ENCODE peak calls at places on chromosome 16, in four cellular contexts. S is endothelial cell of umbilical vein, D is WTC11, P is heart left ventricle. B is an unnamed sample.

GRCh38 chr16:55078153-55078552 is 147.5 kb downstream of the IRX5 start:
- DNase-seq in P (no peak), D (no peak), S (no peak), B (no peak)

GRCh38 chr16:70700101-70701020 is 14.5 kb upstream of the MTSS2 start:
- DNase-seq in P (peak; percentile 77), S (no peak), D (no peak), B (no peak)

GRCh38 chr16:4303973-4304372 is 11.9 kb upstream of the GLIS2 start:
- DNase-seq in S (no peak), P (no peak), D (no peak), B (no peak)

GRCh38 chr16:32116080-32116479 is 137.0 kb upstream of the TP53TG3D start:
- DNase-seq in D (no peak), P (no peak), S (no peak), B (no peak)

GRCh38 chr16:19114359-19115147 is 789 bp downstream of the ITPRIPL2 start:
- DNase-seq in S (peak; percentile 79), P (peak; percentile 75), D (peak; percentile 56), B (no peak)

GRCh38 chr16:70675851-70676513 is 9.9 kb downstream of the MTSS2 start:
- DNase-seq in D (no peak), P (no peak), S (no peak), B (no peak)

GRCh38 chr16:73027655-73028220 is 20.2 kb downstream of the ZFHX3 start:
- DNase-seq in S (no peak), P (no peak), D (no peak), B (no peak)

GRCh38 chr16:7340938-7341337 is 8.3 kb downstream of the RBFOX1 start:
- DNase-seq in S (no peak), P (no peak), D (no peak), B (no peak)

GRCh38 chr16:16118337-16118736 is 105.0 kb downstream of the ABCC6 start:
- DNase-seq in D (no peak), S (no peak), P (no peak), B (no peak)

GRCh38 chr16:19560078-19560477 is 4.6 kb downstream of the VPS35L start:
- DNase-seq in P (no peak), D (no peak), S (no peak), B (no peak)

GRCh38 chr16:53822936-53823529 is 119.1 kb downstream of the FTO start:
- DNase-seq in P (no peak), S (peak; percentile 46), D (no peak), B (no peak)

GRCh38 chr16:11085025-11085485 is 140.7 kb downstream of the CLEC16A start:
- DNase-seq in P (no peak), D (no peak), S (no peak), B (no peak)

GRCh38 chr16:296276-296675 is 13.3 kb downstream of the PDIA2 start:
- DNase-seq in S (no peak), P (no peak), D (no peak), B (no peak)

GRCh38 chr16:11632455-11632921 is 35.8 kb upstream of the SNN start:
- DNase-seq in S (peak; percentile 71), P (peak; percentile 68), D (no peak), B (no peak)

GRCh38 chr16:78199325-78200022 is 100.0 kb downstream of the WWOX start:
- DNase-seq in P (no peak), D (no peak), S (no peak), B (no peak)

GRCh38 chr16:4314532-4315184 is 1.2 kb upstream of the GLIS2 start:
- DNase-seq in P (no peak), D (no peak), S (peak; percentile 36), B (peak; percentile 88)

GRCh38 chr16:50610331-50611262 is 62.4 kb downstream of the NKD1 start:
- DNase-seq in S (no peak), D (peak; percentile 35), P (no peak), B (no peak)

GRCh38 chr16:30524575-30525571 is 1.5 kb downstream of the ZNF768 start:
- DNase-seq in D (no peak), P (no peak), S (no peak), B (no peak)

GRCh38 chr16:83675136-83675535 is 132.6 kb upstream of the HSBP1 start:
- DNase-seq in D (no peak), S (peak; percentile 11), P (no peak), B (no peak)

GRCh38 chr16:23423496-23424049 is 29.4 kb downstream of the COG7 start:
- DNase-seq in D (no peak), S (peak; percentile 100), P (peak; percentile 77), B (no peak)

GRCh38 chr16:66905633-66906539 is 12.8 kb downstream of the CDH16 start:
- DNase-seq in D (peak; percentile 55), S (no peak), P (peak; percentile 83), B (no peak)

GRCh38 chr16:15539197-15539596 is 103.8 kb downstream of the MARF1 start:
- DNase-seq in D (peak; percentile 81), S (no peak), P (no peak), B (no peak)

GRCh38 chr16:57809843-57810196 is 7.5 kb upstream of the KIFC3 start:
- DNase-seq in D (no peak), P (no peak), S (no peak), B (no peak)

GRCh38 chr16:12486386-12486785 is 317.3 kb downstream of the CPPED1 start:
- DNase-seq in S (no peak), D (no peak), P (no peak), B (no peak)

GRCh38 chr16:49478107-49478506 is 104.5 kb downstream of the C16orf78 start:
- DNase-seq in D (peak; percentile 1), P (no peak), S (no peak), B (no peak)

GRCh38 chr16:86095906-86096485 is 197.0 kb downstream of the IRF8 start:
- DNase-seq in P (no peak), D (no peak), S (no peak), B (no peak)

GRCh38 chr16:50284131-50284911 is 18.0 kb downstream of the ADCY7 start:
- DNase-seq in P (no peak), S (no peak), D (no peak), B (no peak)

GRCh38 chr16:1979271-1980025 is 1.8 kb downstream of the NOXO1 start:
- DNase-seq in P (no peak), S (no peak), D (peak; percentile 74), B (no peak)

GRCh38 chr16:70475054-70475871 is 20.9 kb downstream of the FCSK start:
- DNase-seq in S (no peak), P (no peak), D (no peak), B (no peak)

GRCh38 chr16:898761-899677 is 71.8 kb downstream of the LMF1 start:
- DNase-seq in P (no peak), D (no peak), S (no peak), B (no peak)

GRCh38 chr16:2520784-2521577 is 810 bp downstream of the AMDHD2 start:
- DNase-seq in S (no peak), D (no peak), P (no peak), B (no peak)

GRCh38 chr16:73683804-73684203 is 612.8 kb upstream of the PSMD7 start:
- DNase-seq in D (no peak), P (no peak), S (no peak), B (no peak)

GRCh38 chr16:56737539-56737938 is 7.6 kb downstream of the NUP93 start:
- DNase-seq in S (no peak), D (no peak), P (no peak), B (no peak)
- TF ChIP-seq CTCF in S (no peak), D (no peak), P (no peak), B (no peak)

GRCh38 chr16:82241469-82242052 is 71.5 kb upstream of the MPHOSPH6 start:
- DNase-seq in P (no peak), S (no peak), D (peak; percentile 26), B (no peak)
- TF ChIP-seq CTCF in P (no peak), S (no peak), D (no peak), B (no peak)

DNA sequence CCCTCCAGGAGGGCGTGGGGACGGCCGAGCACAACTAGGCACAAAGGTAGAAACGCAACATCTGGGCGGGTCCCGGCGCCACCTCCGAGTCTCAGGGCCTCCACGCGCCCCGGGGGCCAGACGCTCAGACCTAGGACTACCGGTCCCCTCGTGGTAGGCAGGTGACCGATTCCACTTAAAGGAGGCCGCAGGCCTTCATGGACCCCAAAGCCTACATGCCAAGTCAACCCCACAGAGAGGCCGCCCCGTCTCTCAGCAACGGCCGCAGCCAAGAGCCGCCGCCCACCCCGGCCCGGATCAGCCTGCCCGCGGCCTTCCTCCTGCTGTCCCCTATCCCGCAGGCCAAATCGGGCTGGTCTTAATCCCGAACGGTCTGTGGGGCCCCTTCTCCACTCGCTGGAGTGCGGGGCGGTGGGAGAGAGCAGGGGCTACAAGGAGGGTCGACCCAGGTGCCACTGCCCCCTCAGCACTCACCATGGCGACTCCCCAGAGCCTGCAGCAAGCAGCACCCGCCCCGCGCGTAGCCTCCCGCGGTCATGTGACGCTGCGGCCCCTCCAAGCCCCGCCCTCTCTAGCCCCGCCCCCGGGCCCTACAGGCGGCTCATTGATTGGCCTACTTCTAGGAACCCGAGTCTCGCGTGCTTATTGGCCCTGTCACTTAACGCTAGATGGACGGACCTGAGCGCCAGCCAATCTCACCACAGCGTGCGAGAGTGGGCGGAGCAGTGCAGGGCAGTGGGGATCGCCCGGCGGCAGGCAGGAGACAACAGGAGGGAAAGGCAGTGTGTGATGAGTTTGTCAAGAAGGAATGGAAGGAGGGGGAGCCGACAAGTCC is at the start of gene VPS35:
- DNase-seq in P (peak; percentile 100), S (peak; percentile 99), D (peak; percentile 100), B (peak; percentile 100)
- TF ChIP-seq CTCF in P (no peak), S (peak; percentile 17), D (peak; percentile 3), B (no peak)

GRCh38 chr16:87201052-87201451 is 116.1 kb downstream of the C16orf95 start:
- DNase-seq in P (peak; percentile 71), D (no peak), S (peak; percentile 34), B (no peak)

GRCh38 chr16:87199901-87200300 is 117.3 kb downstream of the C16orf95 start:
- DNase-seq in D (no peak), P (no peak), S (no peak), B (no peak)

GRCh38 chr16:87201777-87202176 is 115.4 kb downstream of the C16orf95 start:
- DNase-seq in S (no peak), P (no peak), D (no peak), B (no peak)

GRCh38 chr16:87199379-87199778 is 117.8 kb downstream of the C16orf95 start:
- DNase-seq in P (no peak), S (no peak), D (no peak), B (no peak)

DNA sequence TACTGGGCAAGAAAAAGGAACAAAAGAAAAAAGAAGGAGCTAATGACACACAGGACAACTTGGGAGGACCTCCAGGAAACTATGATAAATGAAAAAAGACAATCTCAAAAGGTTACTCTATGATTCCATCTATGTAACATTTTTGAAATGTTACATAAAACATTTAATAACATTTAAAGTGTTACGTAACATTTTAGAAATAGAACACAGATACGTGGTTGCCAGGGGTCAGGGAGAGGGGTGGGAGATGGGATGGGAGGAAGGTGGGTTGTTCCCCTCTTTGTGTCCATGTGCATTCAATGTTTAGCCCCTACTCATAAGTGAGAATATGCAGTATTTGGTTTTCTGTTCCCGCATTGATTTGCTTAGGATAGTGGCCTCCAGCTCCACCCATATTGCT is 116.6 kb downstream of the C16orf95 start:
- DNase-seq in D (no peak), P (no peak), S (no peak), B (no peak)
- TF ChIP-seq CTCF in D (no peak), P (no peak), S (no peak), B (no peak)

GRCh38 chr16:75491876-75492275 is 3.4 kb downstream of the CHST6 start:
- DNase-seq in D (peak; percentile 39), S (no peak), P (no peak), B (no peak)
- TF ChIP-seq CTCF in D (no peak), S (no peak), P (no peak), B (no peak)